ENCODE peak calls at places on chromosome 12, in nine cellular contexts. E is fibroblast of pulmonary artery, F is GM23338, L is AG10803, B is mesothelial cell of epicardium, C is foreskin fibroblast, G is AG09309, I is GM20000, H is progenitor cell of endocrine pancreas. P is an unnamed sample.

GRCh38 chr12:62714409-62715075 is 220.4 kb downstream of the PPM1H start:
- DNase-seq in E (no peak), F (no peak), L (peak; percentile 53), B (no peak), C (no peak), G (no peak), I (no peak), H (no peak), P (no peak)

GRCh38 chr12:62248873-62249272 is 11.3 kb upstream of the USP15 start:
- DNase-seq in E (peak; percentile 86), F (no peak), L (peak; percentile 46), B (no peak), C (no peak), G (no peak), I (no peak), H (no peak), P (peak; percentile 93)

GRCh38 chr12:109594566-109595317 is 21.1 kb downstream of the MVK start:
- DNase-seq in E (no peak), F (no peak), L (no peak), B (no peak), C (no peak), G (no peak), I (no peak), H (no peak), P (no peak)

GRCh38 chr12:92242917-92243316 is 97.3 kb upstream of the BTG1 start:
- DNase-seq in E (peak; percentile 81), F (no peak), L (peak; percentile 87), B (no peak), C (peak; percentile 73), G (peak; percentile 37), I (no peak), H (no peak), P (peak; percentile 82)

GRCh38 chr12:73465106-73465505 is 1072.5 kb upstream of the ATXN7L3B start:
- DNase-seq in E (no peak), F (peak; percentile 34), L (no peak), B (no peak), C (no peak), G (no peak), I (no peak), H (no peak), P (no peak)

GRCh38 chr12:73053903-73054302 is 781.7 kb downstream of the TRHDE start:
- DNase-seq in E (no peak), F (no peak), L (no peak), B (no peak), C (no peak), G (no peak), I (no peak), H (no peak), P (no peak)

GRCh38 chr12:99948380-99948779 is 36.4 kb downstream of the ANKS1B start:
- DNase-seq in E (no peak), F (no peak), L (no peak), B (no peak), C (no peak), G (no peak), I (no peak), H (no peak), P (no peak)

GRCh38 chr12:68667896-68668295 is 18.9 kb upstream of the NUP107 start:
- DNase-seq in E (no peak), F (peak; percentile 39), L (no peak), B (no peak), C (no peak), G (no peak), I (no peak), H (no peak), P (no peak)

GRCh38 chr12:48379784-48380183 is 29.1 kb upstream of the ZNF641 start:
- DNase-seq in E (peak; percentile 34), F (no peak), L (peak; percentile 9), B (no peak), C (peak; percentile 6), G (no peak), I (no peak), H (no peak), P (no peak)

GRCh38 chr12:52391618-52392002 is 6.2 kb upstream of the KRT84 start:
- DNase-seq in E (peak; percentile 33), F (no peak), L (peak; percentile 21), B (no peak), C (no peak), G (no peak), I (no peak), H (no peak), P (no peak)

GRCh38 chr12:122421815-122422737 is at the start of gene CLIP1:
- DNase-seq in E (peak; percentile 67), F (peak; percentile 84), L (peak; percentile 80), B (peak; percentile 75), C (peak; percentile 79), G (no peak), I (peak; percentile 87), H (peak; percentile 69), P (peak; percentile 85)

GRCh38 chr12:98229539-98229921 is 285.9 kb upstream of the TMPO start:
- DNase-seq in E (no peak), F (no peak), L (no peak), B (no peak), C (no peak), G (no peak), I (no peak), H (no peak), P (no peak)

GRCh38 chr12:50508420-50508819 is 3.6 kb downstream of the DIP2B start:
- DNase-seq in E (no peak), F (no peak), L (peak; percentile 36), B (no peak), C (no peak), G (no peak), I (no peak), H (no peak), P (no peak)

GRCh38 chr12:116123511-116124258 is 153.8 kb downstream of the MED13L start:
- DNase-seq in E (peak; percentile 56), F (no peak), L (peak; percentile 65), B (no peak), C (peak; percentile 64), G (no peak), I (peak; percentile 53), H (no peak), P (peak; percentile 72)

GRCh38 chr12:53300187-53300586 is 692 bp downstream of the MYG1 start:
- DNase-seq in E (peak; percentile 55), F (peak; percentile 32), L (peak; percentile 40), B (no peak), C (peak; percentile 32), G (no peak), I (no peak), H (no peak), P (peak; percentile 5)

GRCh38 chr12:57018906-57019305 is 2.6 kb upstream of the TAC3 start:
- DNase-seq in E (no peak), F (no peak), L (no peak), B (no peak), C (no peak), G (no peak), I (no peak), H (no peak), P (no peak)

GRCh38 chr12:52644078-52644415 is 8.0 kb downstream of the KRT2 start:
- DNase-seq in E (no peak), F (no peak), L (no peak), B (no peak), C (no peak), G (no peak), I (no peak), H (no peak), P (no peak)

GRCh38 chr12:98701166-98701565 is 56.1 kb downstream of the APAF1 start:
- DNase-seq in E (no peak), F (no peak), L (no peak), B (no peak), C (no peak), G (no peak), I (no peak), H (no peak), P (no peak)

GRCh38 chr12:98758331-98758730 is 113.2 kb downstream of the APAF1 start:
- DNase-seq in E (peak; percentile 13), F (no peak), L (peak; percentile 63), B (no peak), C (no peak), G (no peak), I (no peak), H (no peak), P (no peak)

GRCh38 chr12:39990122-39991101 is 115.5 kb downstream of the SLC2A13 start:
- DNase-seq in E (peak; percentile 77), F (peak; percentile 64), L (peak; percentile 51), B (peak; percentile 64), C (peak; percentile 11), G (peak; percentile 4), I (peak; percentile 56), H (peak; percentile 33), P (peak; percentile 61)
- TF ChIP-seq CTCF in E (peak; percentile 90), F (peak; percentile 93), L (peak; percentile 88), B (peak; percentile 81), C (peak; percentile 85), G (peak; percentile 89), I (peak; percentile 88), H (peak; percentile 87), P (peak; percentile 86)

DNA sequence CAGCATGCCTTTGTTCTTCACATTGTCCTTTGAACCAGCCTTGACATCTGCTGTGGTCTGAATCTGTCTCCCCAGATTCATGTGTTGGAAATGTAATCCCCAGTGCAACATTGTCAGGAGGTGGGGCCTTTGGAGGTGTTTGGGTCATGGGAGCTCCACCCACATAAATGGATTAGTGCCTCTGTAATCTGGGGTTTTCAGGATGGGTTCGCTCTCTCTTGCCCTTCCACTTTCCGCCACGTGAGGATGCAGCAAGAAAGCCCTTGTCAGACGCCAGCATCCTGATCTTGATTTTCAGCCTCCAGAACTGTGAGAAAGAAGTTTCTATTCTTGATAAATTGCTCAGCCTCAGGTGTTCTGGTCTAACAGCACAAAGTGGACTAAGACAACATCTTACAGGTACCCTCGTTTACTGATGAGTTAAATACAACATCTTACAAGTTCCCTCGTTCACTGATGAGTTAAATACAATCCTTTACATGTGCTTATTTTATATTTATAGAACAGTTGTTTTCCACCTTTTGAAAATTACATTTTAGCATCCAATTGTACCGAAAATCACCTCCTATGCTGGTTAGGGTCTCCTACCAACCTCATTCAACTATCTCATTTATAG is 54.4 kb upstream of the RIMBP2 start:
- DNase-seq in E (no peak), F (peak; percentile 58), L (no peak), B (no peak), C (no peak), G (no peak), I (no peak), H (no peak), P (no peak)
- TF ChIP-seq CTCF in E (no peak), F (peak; percentile 18), L (no peak), B (no peak), C (no peak), G (no peak), I (no peak), H (no peak), P (no peak)

DNA sequence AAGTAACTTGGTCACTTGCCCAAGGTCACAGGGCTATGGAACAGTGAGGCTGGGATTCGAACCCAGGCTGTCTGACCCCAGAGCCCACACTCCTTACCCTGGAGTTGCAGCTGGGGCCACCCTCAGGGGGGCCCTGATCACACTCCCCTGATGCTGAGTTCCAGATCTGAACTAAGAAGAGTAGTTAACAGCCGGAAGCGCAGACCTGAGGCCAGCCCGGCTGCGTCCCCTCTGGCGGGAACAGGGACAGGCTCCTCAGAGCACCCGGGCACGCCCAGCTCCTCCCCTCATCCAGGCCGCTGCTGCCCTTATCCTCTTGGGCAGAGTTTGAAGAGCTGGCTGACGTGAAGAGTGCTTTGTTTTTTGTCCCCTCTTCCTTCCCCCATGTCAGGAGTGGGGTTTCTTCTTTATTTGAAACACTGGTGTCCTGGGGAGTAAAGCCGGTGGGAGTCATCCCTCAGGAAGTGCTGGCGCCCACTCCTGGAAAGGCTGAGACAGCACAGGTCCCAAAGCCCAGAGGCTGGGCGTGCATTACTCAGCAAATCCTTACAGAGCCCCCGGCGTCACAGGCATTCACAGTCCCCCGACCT is 8.7 kb downstream of the PHB2 start:
- DNase-seq in E (peak; percentile 77), F (peak; percentile 91), L (peak; percentile 72), B (peak; percentile 62), C (peak; percentile 48), G (no peak), I (peak; percentile 68), H (peak; percentile 74), P (peak; percentile 83)
- TF ChIP-seq CTCF in E (peak; percentile 64), F (peak; percentile 80), L (peak; percentile 61), B (peak; percentile 44), C (peak; percentile 63), G (peak; percentile 55), I (peak; percentile 40), H (peak; percentile 69), P (peak; percentile 71)

GRCh38 chr12:3303410-3304136 is 187.4 kb upstream of the PRMT8 start:
- DNase-seq in E (no peak), F (peak; percentile 82), L (no peak), B (no peak), C (no peak), G (no peak), I (no peak), H (no peak), P (peak; percentile 73)
- TF ChIP-seq CTCF in E (no peak), F (peak; percentile 50), L (no peak), B (no peak), C (no peak), G (peak; percentile 20), I (no peak), H (peak; percentile 50), P (no peak)

P was measured in cardiac muscle cell.